ENCODE peak calls at places on chromosomes 12 and 14, in six cellular contexts. W, S, F, O, H and I are unnamed samples.
A peak's percentile ranks its signal among the peaks of the same experiment; 100 is the strongest.

GRCh38 chr14:61585598-61586538 is 109.4 kb upstream of the HIF1A start:
- DNase-seq in W (peak; percentile 42), S (no peak), F (peak; percentile 77), O (peak; percentile 72), H (no peak), I (no peak)

GRCh38 chr12:65501093-65501621 is 222.7 kb downstream of the MSRB3 start:
- DNase-seq in W (peak; percentile 72), S (no peak), F (peak; percentile 48), O (no peak), H (no peak), I (no peak)

GRCh38 chr12:44863867-44864266 is 12.2 kb downstream of the NELL2 start:
- DNase-seq in W (no peak), S (no peak), F (no peak), O (no peak), H (no peak), I (no peak)

GRCh38 chr12:116406529-116406928 is 129.0 kb upstream of the MED13L start:
- DNase-seq in W (peak; percentile 90), S (peak; percentile 34), F (peak; percentile 90), O (peak; percentile 84), H (no peak), I (peak; percentile 71)

GRCh38 chr12:107320031-107320928 is 226.9 kb upstream of the CRY1 start:
- DNase-seq in W (no peak), S (peak; percentile 70), F (peak; percentile 24), O (peak; percentile 32), H (peak; percentile 48), I (no peak)

GRCh38 chr12:114238808-114239207 is 167.1 kb downstream of the TBX5 start:
- DNase-seq in W (no peak), S (no peak), F (peak; percentile 93), O (peak; percentile 63), H (no peak), I (no peak)

GRCh38 chr14:65281991-65282908 is 130.3 kb upstream of the FUT8 start:
- DNase-seq in W (no peak), S (peak; percentile 36), F (peak; percentile 70), O (no peak), H (peak; percentile 46), I (no peak)

GRCh38 chr12:29970501-29970900 is 186.8 kb upstream of the TMTC1 start:
- DNase-seq in W (no peak), S (no peak), F (no peak), O (no peak), H (no peak), I (no peak)

GRCh38 chr14:103058209-103059055 is 1.1 kb upstream of the CDC42BPB start:
- DNase-seq in W (no peak), S (no peak), F (no peak), O (peak; percentile 25), H (no peak), I (no peak)

GRCh38 chr14:99318959-99319295 is 46.9 kb upstream of the BCL11B start:
- DNase-seq in W (no peak), S (no peak), F (no peak), O (peak; percentile 1), H (no peak), I (no peak)

GRCh38 chr12:128178971-128179370 is 88.0 kb upstream of the TMEM132C start:
- DNase-seq in W (no peak), S (no peak), F (no peak), O (peak; percentile 20), H (no peak), I (no peak)

GRCh38 chr14:74552623-74553022 is 59.1 kb downstream of the ISCA2 start:
- DNase-seq in W (no peak), S (no peak), F (peak; percentile 70), O (no peak), H (no peak), I (no peak)

GRCh38 chr12:130339946-130340345 is 2.3 kb downstream of the PIWIL1 start:
- DNase-seq in W (no peak), S (no peak), F (no peak), O (peak; percentile 58), H (no peak), I (no peak)

GRCh38 chr12:55385911-55386310 is 14.4 kb upstream of the OR6C65 start:
- DNase-seq in W (no peak), S (no peak), F (no peak), O (no peak), H (no peak), I (no peak)

GRCh38 chr14:94043111-94043755 is 17.1 kb downstream of the OTUB2 start:
- DNase-seq in W (no peak), S (no peak), F (peak; percentile 40), O (no peak), H (no peak), I (no peak)

GRCh38 chr14:49218436-49219092 is 367.6 kb downstream of the RPS29 start:
- DNase-seq in W (no peak), S (no peak), F (peak; percentile 72), O (no peak), H (no peak), I (no peak)

GRCh38 chr14:89293349-89293916 is 123.6 kb downstream of the FOXN3 start:
- DNase-seq in W (no peak), S (peak; percentile 52), F (peak; percentile 15), O (no peak), H (no peak), I (no peak)

GRCh38 chr12:100461330-100461973 is 12.2 kb upstream of the NR1H4 start:
- DNase-seq in W (no peak), S (no peak), F (no peak), O (no peak), H (no peak), I (no peak)

GRCh38 chr14:77003960-77004710 is 24.4 kb downstream of the IRF2BPL start:
- DNase-seq in W (no peak), S (no peak), F (peak; percentile 55), O (peak; percentile 78), H (no peak), I (no peak)

GRCh38 chr12:130357241-130357640 is 19.6 kb downstream of the PIWIL1 start:
- DNase-seq in W (no peak), S (no peak), F (no peak), O (no peak), H (no peak), I (no peak)

GRCh38 chr14:98962118-98962517 is 309.9 kb downstream of the BCL11B start:
- DNase-seq in W (no peak), S (no peak), F (no peak), O (no peak), H (no peak), I (no peak)

GRCh38 chr12:55172686-55173085 is 46.5 kb downstream of the OR9K2 start:
- DNase-seq in W (no peak), S (no peak), F (no peak), O (no peak), H (no peak), I (no peak)

GRCh38 chr14:29925106-29925722 is 2.4 kb downstream of the PRKD1 start:
- DNase-seq in W (no peak), S (peak; percentile 25), F (peak; percentile 50), O (no peak), H (no peak), I (no peak)

GRCh38 chr12:84183576-84183975 is 729.0 kb downstream of the SLC6A15 start:
- DNase-seq in W (no peak), S (no peak), F (no peak), O (no peak), H (no peak), I (no peak)

GRCh38 chr12:107622005-107622404 is 63.6 kb upstream of the PWP1 start:
- DNase-seq in W (no peak), S (peak; percentile 61), F (peak; percentile 13), O (no peak), H (no peak), I (no peak)

GRCh38 chr14:38409081-38409705 is 153.3 kb upstream of the CLEC14A start:
- DNase-seq in W (no peak), S (no peak), F (no peak), O (no peak), H (no peak), I (no peak)

DNA sequence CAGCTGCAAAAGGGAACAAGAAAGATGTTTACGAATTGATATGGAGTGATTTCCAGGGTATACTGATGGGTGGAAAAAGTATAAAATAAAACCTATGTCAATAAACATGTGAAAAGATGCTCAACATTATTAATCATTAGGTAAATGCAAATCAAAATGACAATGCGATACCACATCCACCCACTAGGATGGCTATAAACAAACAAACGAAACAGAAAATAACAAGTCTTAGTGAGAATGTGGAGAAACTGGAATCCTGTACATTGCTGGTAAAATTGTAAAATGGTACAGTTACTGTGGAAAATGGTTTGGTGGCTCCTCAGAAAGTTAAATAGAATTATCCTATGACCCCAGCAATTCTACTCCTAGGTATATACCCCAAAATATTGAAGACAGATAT is 9.5 kb upstream of the BEST3 start:
- DNase-seq in W (no peak), S (no peak), F (no peak), O (no peak), H (no peak), I (no peak)
- TF ChIP-seq CTCF in W (no peak), S (no peak), F (peak; percentile 12), O (no peak), H (peak; percentile 50), I (no peak)

GRCh38 chr12:26452511-26452910 is 257.1 kb downstream of the SSPN start:
- DNase-seq in W (no peak), S (no peak), F (no peak), O (no peak), H (peak; percentile 18), I (no peak)
- TF ChIP-seq CTCF in W (no peak), S (no peak), F (no peak), O (no peak), H (no peak), I (no peak)

DNA sequence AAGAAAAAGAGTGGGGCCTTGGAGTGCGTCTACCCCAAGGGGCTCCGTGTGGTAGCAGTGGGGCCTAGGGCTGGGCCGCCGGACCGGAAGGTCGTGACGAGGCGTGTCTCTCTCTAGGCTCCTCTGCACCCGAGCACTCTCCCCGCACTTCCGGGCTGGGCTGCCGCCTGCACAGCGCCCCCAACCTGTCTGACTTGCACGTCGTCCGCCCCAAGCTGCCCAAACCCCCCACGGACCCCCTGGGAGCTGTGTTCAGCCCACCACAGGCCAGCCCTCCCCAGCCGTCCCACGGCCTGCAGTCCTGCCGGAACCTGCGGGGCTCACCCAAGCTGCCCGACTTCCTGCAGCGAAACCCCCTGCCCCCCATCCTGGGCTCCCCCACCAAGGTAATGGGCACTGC is 13.3 kb upstream of the PUS1 start:
- DNase-seq in W (no peak), S (no peak), F (no peak), O (no peak), H (no peak), I (no peak)
- TF ChIP-seq CTCF in W (no peak), S (no peak), F (no peak), O (no peak), H (no peak), I (no peak)

DNA sequence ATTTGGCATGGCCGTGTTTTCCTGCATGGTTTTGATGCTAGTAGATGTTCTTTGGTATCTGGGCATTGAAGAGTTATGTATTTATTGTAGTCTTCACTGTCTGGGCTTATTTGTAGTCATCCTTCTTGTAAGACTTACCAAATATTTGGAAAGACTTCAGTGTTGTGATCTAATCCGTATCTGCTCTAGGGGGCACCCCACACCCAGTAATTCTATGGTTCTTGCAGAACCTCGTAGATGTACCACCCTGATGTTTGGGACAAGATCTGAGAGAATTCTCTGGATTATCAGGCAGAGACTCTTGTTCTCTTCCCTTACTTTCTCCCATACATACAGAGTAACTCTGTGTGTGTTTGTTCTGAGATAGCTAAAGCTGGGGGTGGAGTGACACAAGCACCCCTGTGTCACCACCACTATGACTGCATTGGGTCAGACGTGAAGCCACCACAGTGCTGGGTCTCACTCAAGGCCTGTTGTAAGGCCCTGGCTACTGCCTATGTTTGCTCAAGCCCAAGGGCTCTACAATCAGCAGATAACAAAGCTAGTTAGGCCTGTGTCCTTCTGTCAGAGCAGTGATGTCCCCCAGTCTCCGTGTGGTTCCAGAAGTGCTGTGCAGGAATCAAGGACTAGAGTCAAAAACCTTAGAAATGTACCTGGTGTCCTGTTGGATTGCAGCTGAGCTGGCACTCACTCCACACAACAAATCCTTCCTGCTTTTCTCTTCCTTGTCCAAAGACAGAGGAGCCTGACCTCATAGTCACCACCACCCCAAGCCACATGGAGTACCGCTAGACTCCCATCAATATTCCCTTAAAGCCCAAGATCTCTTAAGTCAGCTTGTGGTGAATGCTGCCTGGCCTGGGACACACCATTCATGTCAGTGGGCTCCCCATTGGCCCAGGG is 9.5 kb downstream of the RDH16 start:
- DNase-seq in W (no peak), S (peak; percentile 28), F (peak; percentile 24), O (no peak), H (no peak), I (no peak)
- TF ChIP-seq CTCF in W (no peak), S (no peak), F (no peak), O (no peak), H (no peak), I (no peak)